ENCODE peak calls at places on chromosome 11, in nine cellular contexts. D is mammary epithelial cell; T is GM23248; S is esophagus squamous epithelium; N is PC-3; A is colonic mucosa; P is left ventricle myocardium inferior; C is CD4-positive, alpha-beta memory T cell; Q is heart left ventricle. W is an unnamed sample.
A peak's percentile ranks its signal among the peaks of the same experiment; 100 is the strongest.

GRCh38 chr11:19982761-19983495 is 177.3 kb downstream of the DBX1 start:
- DNase-seq in Q (no peak), T (no peak), N (no peak), A (no peak), S (no peak), D (no peak), P (no peak), C (no peak), W (no peak)

GRCh38 chr11:119434531-119435330 is 11.8 kb upstream of the THY1 start:
- DNase-seq in N (no peak), D (no peak), P (no peak), T (peak; percentile 46), Q (no peak), C (no peak), S (no peak), A (no peak), W (no peak)

GRCh38 chr11:45086526-45086925 is 59.9 kb upstream of the PRDM11 start:
- DNase-seq in T (no peak), P (no peak), D (no peak), S (no peak), C (no peak), Q (no peak), A (no peak), N (no peak), W (no peak)

GRCh38 chr11:35237860-35238715 is 99.1 kb downstream of the CD44 start:
- DNase-seq in C (peak; percentile 64), D (no peak), N (peak; percentile 59), T (no peak), S (no peak), P (no peak), Q (no peak), A (peak; percentile 61), W (no peak)

GRCh38 chr11:89347071-89347470 is 144.1 kb downstream of the NOX4 start:
- DNase-seq in Q (no peak), A (no peak), S (no peak), T (no peak), D (no peak), C (no peak), N (no peak), P (no peak), W (no peak)

GRCh38 chr11:19320764-19321163 is 80.0 kb upstream of the E2F8 start:
- DNase-seq in T (no peak), S (no peak), P (no peak), A (no peak), N (no peak), C (no peak), Q (no peak), D (no peak), W (no peak)

GRCh38 chr11:28447226-28447625 is 339.0 kb downstream of the METTL15 start:
- DNase-seq in C (no peak), A (no peak), P (no peak), Q (no peak), N (no peak), D (no peak), T (peak; percentile 44), S (no peak), W (no peak)

GRCh38 chr11:83694191-83694905 is 408.2 kb upstream of the CCDC90B start:
- DNase-seq in P (no peak), Q (no peak), A (no peak), N (no peak), C (no peak), D (peak; percentile 6), S (no peak), T (no peak), W (no peak)

GRCh38 chr11:13126430-13126829 is 117.3 kb downstream of the RASSF10 start:
- DNase-seq in Q (no peak), T (no peak), C (no peak), S (no peak), P (no peak), N (peak; percentile 98), A (no peak), D (peak; percentile 58), W (no peak)

GRCh38 chr11:65609236-65609635 is 4.8 kb downstream of the MAP3K11 start:
- DNase-seq in Q (no peak), C (no peak), P (no peak), N (no peak), A (no peak), D (no peak), S (no peak), T (peak; percentile 46), W (no peak)

GRCh38 chr11:36509265-36509664 is 807 bp downstream of the TRAF6 start:
- DNase-seq in S (no peak), N (peak; percentile 33), T (peak; percentile 68), Q (no peak), D (peak; percentile 37), A (peak; percentile 24), C (peak; percentile 18), P (no peak), W (no peak)

GRCh38 chr11:76587810-76588454 is 82.6 kb downstream of the LRRC32 start:
- DNase-seq in D (no peak), C (no peak), Q (no peak), T (no peak), N (peak; percentile 29), A (no peak), P (no peak), S (no peak), W (no peak)

GRCh38 chr11:2728128-2728662 is 28.4 kb upstream of the KCNQ1OT1 start:
- DNase-seq in T (no peak), S (no peak), A (no peak), D (no peak), Q (no peak), N (no peak), C (no peak), P (no peak), W (no peak)

GRCh38 chr11:61883947-61884346 is 7.4 kb downstream of the FADS3 start:
- DNase-seq in C (no peak), P (no peak), A (no peak), N (no peak), Q (no peak), S (no peak), T (no peak), D (no peak), W (no peak)

GRCh38 chr11:71213696-71214552 is 38.5 kb downstream of the SHANK2 start:
- DNase-seq in N (no peak), T (no peak), A (no peak), S (no peak), C (no peak), D (no peak), P (no peak), Q (no peak), W (no peak)

GRCh38 chr11:45332486-45332934 is 46.4 kb upstream of the SYT13 start:
- DNase-seq in Q (no peak), T (peak; percentile 56), C (peak; percentile 39), S (no peak), P (no peak), N (no peak), A (peak; percentile 38), D (no peak), W (no peak)

GRCh38 chr11:76163289-76163880 is 42.9 kb downstream of the WNT11 start:
- DNase-seq in D (no peak), C (no peak), T (no peak), S (no peak), A (no peak), N (no peak), P (no peak), Q (peak; percentile 53), W (no peak)

GRCh38 chr11:120546312-120547205 is 35.0 kb downstream of the GRIK4 start:
- DNase-seq in C (no peak), S (no peak), T (peak; percentile 98), N (peak; percentile 97), D (peak; percentile 96), A (peak; percentile 55), P (no peak), Q (no peak), W (peak; percentile 75)

GRCh38 chr11:121721961-121722360 is 269.2 kb upstream of the SORL1-AS1 start:
- DNase-seq in S (no peak), N (no peak), Q (no peak), T (no peak), D (no peak), P (no peak), A (no peak), C (no peak), W (peak; percentile 40)
- H3K4me3 ChIP-seq in S (no peak overlapping the region), N (no peak overlapping the region), Q (no peak overlapping the region), T (peak overlapping the region; percentile 77), D (no peak overlapping the region), P (peak overlapping the region; percentile 67), A (no peak overlapping the region), C (no peak overlapping the region), W (peak overlapping the region; percentile 52)

DNA sequence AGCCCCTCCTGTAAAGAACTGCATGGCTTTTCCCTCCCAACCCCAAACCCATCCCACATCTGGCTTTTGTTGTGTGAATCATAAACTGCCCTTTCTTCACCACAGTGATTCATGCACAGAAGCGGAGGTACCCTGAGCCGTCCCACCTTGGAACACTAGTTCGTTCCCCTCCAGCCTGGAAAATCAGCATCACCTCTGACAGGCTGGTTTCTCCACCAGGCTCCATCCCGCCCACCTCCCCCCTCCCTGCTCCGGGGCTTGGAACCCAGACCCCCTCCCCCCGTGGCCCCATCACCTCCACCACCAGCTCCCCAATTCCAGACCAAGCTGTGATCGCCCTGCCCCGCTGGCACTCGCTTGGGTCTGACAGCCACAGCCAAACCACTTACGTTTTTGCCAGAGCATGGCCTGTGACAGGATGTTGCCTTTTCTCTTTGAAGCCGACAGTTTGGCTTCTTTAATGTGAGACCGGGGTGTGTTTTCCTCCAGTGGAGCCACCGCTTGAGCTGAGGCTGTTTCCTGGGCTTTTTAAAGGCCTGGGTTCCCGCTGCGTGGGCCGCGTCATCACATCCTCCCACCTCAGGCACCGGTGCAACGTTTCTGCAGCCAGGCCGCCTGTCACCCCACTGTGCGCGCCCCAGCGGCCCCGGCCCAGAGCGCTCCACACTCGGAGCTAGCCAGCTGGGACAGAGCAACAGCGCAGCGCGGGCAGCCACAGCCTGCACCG is at the start of gene POU2AF1:
- DNase-seq in D (peak; percentile 80), P (peak; percentile 18), T (peak; percentile 91), N (no peak), S (peak; percentile 22), C (peak; percentile 79), Q (no peak), A (no peak), W (peak; percentile 53)
- H3K4me1 ChIP-seq in D (peaks cover 24% of the 10 kb centered on the region), P (peaks cover 10% of the 10 kb centered on the region), T (peaks cover 10% of the 10 kb centered on the region), N (no peaks in the 10 kb centered on the region), S (peaks cover 6% of the 10 kb centered on the region), C (peaks cover 24% of the 10 kb centered on the region), Q (no peaks in the 10 kb centered on the region), A (no peaks in the 10 kb centered on the region), W (no peaks in the 10 kb centered on the region)

DNA sequence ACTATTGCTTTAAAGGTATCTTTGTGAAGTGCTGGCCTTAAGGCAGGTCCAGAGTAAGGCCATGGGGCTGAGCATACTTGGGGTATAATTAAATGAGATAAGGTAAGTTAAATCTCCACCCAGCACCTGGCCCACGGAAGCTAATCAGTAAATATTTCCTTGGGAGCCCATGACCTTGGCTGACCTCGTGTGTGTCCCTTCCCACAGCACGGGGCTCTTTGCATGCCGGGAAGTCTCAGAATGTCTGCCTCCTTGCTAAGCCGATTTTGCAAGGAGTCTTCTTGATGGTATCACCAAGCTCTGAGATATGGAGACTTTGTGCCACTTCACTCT is 46.5 kb downstream of the ADM start:
- DNase-seq in S (no peak), A (no peak), D (no peak), P (peak; percentile 26), T (no peak), Q (no peak), C (no peak), N (no peak), W (peak; percentile 67)
- H3K27ac ChIP-seq in S (peak overlapping the region; percentile 21), A (peak overlapping the region; percentile 56), D (no peak overlapping the region), P (peak overlapping the region; percentile 90), T (peak overlapping the region; percentile 74), Q (peak overlapping the region; percentile 76), C (no peak overlapping the region), N (peak overlapping the region; percentile 58), W (peak overlapping the region; percentile 82)

GRCh38 chr11:67405688-67406339 is 1.9 kb downstream of the TBC1D10C start:
- DNase-seq in Q (no peak), C (no peak), N (no peak), A (no peak), D (no peak), T (no peak), P (no peak), S (no peak), W (no peak)
- H3K4me3 ChIP-seq in Q (no peak overlapping the region), C (peak overlapping the region; percentile 77), N (no peak overlapping the region), A (peak overlapping the region; percentile 25), D (no peak overlapping the region), T (no peak overlapping the region), P (no peak overlapping the region), S (peak overlapping the region; percentile 40), W (no peak overlapping the region)